ENCODE peak calls at places on chromosome 22, in six cellular contexts. One of them, this sample, is unnamed.

GRCh38 chr22:48695251-48695650 is 1132.4 kb downstream of the BRD1 start:
- DNase-seq in MM.1S: no peak
- DNase-seq in hepatocyte: no peak
- DNase-seq in PC-3: no peak
- DNase-seq in GM23338: no peak
- DNase-seq in GM23248: peak
- DNase-seq in this sample: no peak

GRCh38 chr22:29563652-29564460 is 10.3 kb upstream of the THOC5 start:
- DNase-seq in MM.1S: no peak
- DNase-seq in hepatocyte: no peak
- DNase-seq in PC-3: no peak
- DNase-seq in GM23338: no peak
- DNase-seq in GM23248: no peak
- DNase-seq in this sample: no peak

GRCh38 chr22:49081926-49082325 is 745.7 kb downstream of the BRD1 start:
- DNase-seq in MM.1S: no peak
- DNase-seq in hepatocyte: no peak
- DNase-seq in PC-3: no peak
- DNase-seq in GM23338: no peak
- DNase-seq in GM23248: no peak
- DNase-seq in this sample: no peak

GRCh38 chr22:40212126-40212525 is 34.4 kb downstream of the TNRC6B start:
- DNase-seq in MM.1S: no peak
- DNase-seq in hepatocyte: no peak
- DNase-seq in PC-3: no peak
- DNase-seq in GM23338: no peak
- DNase-seq in GM23248: peak
- DNase-seq in this sample: no peak

GRCh38 chr22:16845881-16846280 is 20.7 kb upstream of the XKR3 start:
- DNase-seq in MM.1S: no peak
- DNase-seq in hepatocyte: no peak
- DNase-seq in PC-3: no peak
- DNase-seq in GM23338: no peak
- DNase-seq in GM23248: no peak
- DNase-seq in this sample: no peak

GRCh38 chr22:34709641-34710040 is 356.3 kb upstream of the ISX start:
- DNase-seq in MM.1S: no peak
- DNase-seq in hepatocyte: no peak
- DNase-seq in PC-3: no peak
- DNase-seq in GM23338: no peak
- DNase-seq in GM23248: no peak
- DNase-seq in this sample: no peak

GRCh38 chr22:31447337-31447736 is 42.3 kb downstream of the EIF4ENIF1 start:
- DNase-seq in MM.1S: peak
- DNase-seq in hepatocyte: no peak
- DNase-seq in PC-3: no peak
- DNase-seq in GM23338: no peak
- DNase-seq in GM23248: peak
- DNase-seq in this sample: no peak

GRCh38 chr22:33188316-33188715 is 130.1 kb upstream of the SYN3 start:
- DNase-seq in MM.1S: no peak
- DNase-seq in hepatocyte: no peak
- DNase-seq in PC-3: no peak
- DNase-seq in GM23338: peak
- DNase-seq in GM23248: peak
- DNase-seq in this sample: no peak

GRCh38 chr22:18133452-18133851 is 16.5 kb upstream of the USP18 start:
- DNase-seq in MM.1S: no peak
- DNase-seq in hepatocyte: no peak
- DNase-seq in PC-3: no peak
- DNase-seq in GM23338: no peak
- DNase-seq in GM23248: no peak
- DNase-seq in this sample: no peak

GRCh38 chr22:41862530-41863266 is 29.8 kb downstream of the SREBF2 start:
- DNase-seq in MM.1S: no peak
- DNase-seq in hepatocyte: no peak
- DNase-seq in PC-3: no peak
- DNase-seq in GM23338: no peak
- DNase-seq in GM23248: peak
- DNase-seq in this sample: no peak

GRCh38 chr22:17370036-17370765 is 941 bp downstream of the CECR2 start:
- DNase-seq in MM.1S: no peak
- DNase-seq in hepatocyte: peak
- DNase-seq in PC-3: no peak
- DNase-seq in GM23338: peak
- DNase-seq in GM23248: no peak
- DNase-seq in this sample: no peak

GRCh38 chr22:19109198-19110063 is 12.8 kb downstream of the DGCR2 start:
- DNase-seq in MM.1S: peak
- DNase-seq in hepatocyte: peak
- DNase-seq in PC-3: no peak
- DNase-seq in GM23338: no peak
- DNase-seq in GM23248: peak
- DNase-seq in this sample: no peak

GRCh38 chr22:39526736-39527171 is 5.8 kb downstream of the RPS19BP1 start:
- DNase-seq in MM.1S: no peak
- DNase-seq in hepatocyte: no peak
- DNase-seq in PC-3: no peak
- DNase-seq in GM23338: no peak
- DNase-seq in GM23248: no peak
- DNase-seq in this sample: no peak

GRCh38 chr22:40070701-40071100 is 75.9 kb downstream of the FAM83F start:
- DNase-seq in MM.1S: no peak
- DNase-seq in hepatocyte: no peak
- DNase-seq in PC-3: no peak
- DNase-seq in GM23338: no peak
- DNase-seq in GM23248: peak
- DNase-seq in this sample: no peak

GRCh38 chr22:29302402-29302680 is 4.1 kb upstream of the GAS2L1 start:
- DNase-seq in MM.1S: no peak
- DNase-seq in hepatocyte: no peak
- DNase-seq in PC-3: no peak
- DNase-seq in GM23338: no peak
- DNase-seq in GM23248: no peak
- DNase-seq in this sample: no peak

DNA sequence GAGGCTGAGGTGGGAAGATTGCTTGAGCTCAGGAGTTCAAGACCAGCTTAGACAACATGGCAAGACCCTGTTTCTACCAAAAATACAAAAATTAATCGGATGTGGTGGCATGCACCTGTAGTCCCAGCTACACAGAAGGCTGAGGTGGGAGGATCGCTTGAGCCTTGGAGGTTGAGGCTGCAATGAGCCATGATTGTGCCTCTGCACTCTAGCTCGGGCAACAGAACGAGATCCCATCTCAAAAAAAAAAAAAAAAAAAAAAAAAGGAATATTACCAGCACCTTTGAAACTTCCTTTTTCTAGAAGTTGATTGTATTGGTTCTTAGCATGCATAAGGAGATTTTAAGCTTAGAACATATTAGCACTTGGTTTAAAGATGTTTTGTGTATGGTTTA is 11.4 kb downstream of the CRKL start:
- DNase-seq in MM.1S: no peak
- DNase-seq in hepatocyte: no peak
- DNase-seq in PC-3: no peak
- DNase-seq in GM23338: no peak
- DNase-seq in GM23248: no peak
- DNase-seq in this sample: no peak
- TF ChIP-seq EZH2phosphoT487 in MM.1S: no peak
- TF ChIP-seq EZH2phosphoT487 in hepatocyte: no peak
- TF ChIP-seq EZH2phosphoT487 in PC-3: no peak
- TF ChIP-seq EZH2phosphoT487 in GM23338: no peak
- TF ChIP-seq EZH2phosphoT487 in GM23248: no peak
- TF ChIP-seq EZH2phosphoT487 in this sample: no peak

DNA sequence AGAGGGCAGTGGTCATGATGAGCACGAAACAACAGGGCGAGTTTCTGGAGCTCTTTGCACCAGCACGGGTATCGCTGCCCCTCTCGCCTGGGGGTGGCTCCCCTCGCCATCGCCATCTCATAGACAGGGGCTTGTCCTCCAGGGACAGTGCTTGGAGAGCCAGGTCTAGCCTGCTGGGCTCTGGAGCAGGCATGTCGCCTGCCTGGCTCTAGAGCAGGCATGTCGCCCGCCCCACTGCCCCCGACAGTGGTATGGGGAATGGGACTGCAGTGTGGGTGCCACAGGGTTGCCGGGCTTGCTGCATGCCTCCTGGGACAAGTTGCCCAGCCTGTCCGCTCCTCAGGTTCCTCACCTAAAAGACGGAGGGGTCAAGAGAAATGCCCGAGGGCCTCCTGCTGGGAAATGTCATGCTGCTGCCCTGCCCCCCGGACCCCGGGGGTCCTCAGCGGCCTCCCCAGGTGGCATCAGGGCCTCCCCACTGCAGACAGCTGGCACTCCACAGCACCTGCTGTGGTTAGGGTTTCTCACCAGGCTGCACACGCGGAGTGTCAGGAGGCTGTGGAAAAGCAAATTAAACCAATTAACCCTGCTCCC is 403.0 kb downstream of the TBC1D22A start:
- DNase-seq in MM.1S: no peak
- DNase-seq in hepatocyte: no peak
- DNase-seq in PC-3: no peak
- DNase-seq in GM23338: no peak
- DNase-seq in GM23248: no peak
- DNase-seq in this sample: no peak
- H3K27ac ChIP-seq in MM.1S: no peak
- H3K27ac ChIP-seq in hepatocyte: no peak
- H3K27ac ChIP-seq in PC-3: no peak
- H3K27ac ChIP-seq in GM23338: no peak
- H3K27ac ChIP-seq in GM23248: no peak
- H3K27ac ChIP-seq in this sample: no peak

GRCh38 chr22:37549704-37550059 is 10.6 kb upstream of the CDC42EP1 start:
- DNase-seq in MM.1S: no peak
- DNase-seq in hepatocyte: peak
- DNase-seq in PC-3: no peak
- DNase-seq in GM23338: no peak
- DNase-seq in GM23248: peak
- DNase-seq in this sample: no peak

GRCh38 chr22:37555029-37555428 is 5.3 kb upstream of the CDC42EP1 start:
- DNase-seq in MM.1S: no peak
- DNase-seq in hepatocyte: no peak
- DNase-seq in PC-3: no peak
- DNase-seq in GM23338: no peak
- DNase-seq in GM23248: no peak
- DNase-seq in this sample: no peak

GRCh38 chr22:37551981-37552380 is 8.3 kb upstream of the CDC42EP1 start:
- DNase-seq in MM.1S: no peak
- DNase-seq in hepatocyte: no peak
- DNase-seq in PC-3: no peak
- DNase-seq in GM23338: no peak
- DNase-seq in GM23248: no peak
- DNase-seq in this sample: no peak

GRCh38 chr22:37553725-37554124 is 6.6 kb upstream of the CDC42EP1 start:
- DNase-seq in MM.1S: no peak
- DNase-seq in hepatocyte: no peak
- DNase-seq in PC-3: no peak
- DNase-seq in GM23338: no peak
- DNase-seq in GM23248: no peak
- DNase-seq in this sample: no peak

DNA sequence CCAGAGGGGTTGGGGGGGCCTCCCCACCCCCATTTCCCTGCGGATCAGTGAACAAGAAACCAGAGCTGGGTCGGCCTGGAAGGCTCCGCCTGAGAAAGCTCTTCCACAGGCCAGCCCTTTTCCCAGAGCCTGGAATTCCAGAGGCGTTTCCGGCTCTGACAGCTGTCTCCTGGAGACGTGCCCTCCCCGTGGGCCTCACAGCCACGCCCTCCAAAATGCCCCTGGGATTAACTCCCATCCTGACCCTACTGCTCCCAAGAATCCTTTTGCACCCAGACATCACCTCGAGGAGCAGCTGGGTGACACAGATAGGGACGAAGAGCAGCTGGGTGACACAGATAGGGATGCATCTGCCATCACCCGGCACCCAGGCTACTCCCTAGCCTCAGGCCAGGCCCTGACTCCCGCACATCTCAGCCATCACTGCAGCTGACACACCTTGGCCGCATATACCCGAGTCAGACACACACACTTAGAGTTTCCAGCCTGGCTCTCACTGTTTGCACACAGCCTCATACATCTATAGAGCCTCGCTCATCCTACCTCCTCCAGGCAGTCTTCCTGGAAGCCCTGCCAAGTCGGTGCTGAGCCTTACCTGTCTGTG is 7.6 kb upstream of the CDC42EP1 start:
- DNase-seq in MM.1S: no peak
- DNase-seq in hepatocyte: peak
- DNase-seq in PC-3: no peak
- DNase-seq in GM23338: peak
- DNase-seq in GM23248: peak
- DNase-seq in this sample: no peak
- TF ChIP-seq EZH2phosphoT487 in MM.1S: no peak
- TF ChIP-seq EZH2phosphoT487 in hepatocyte: no peak
- TF ChIP-seq EZH2phosphoT487 in PC-3: no peak
- TF ChIP-seq EZH2phosphoT487 in GM23338: no peak
- TF ChIP-seq EZH2phosphoT487 in GM23248: no peak
- TF ChIP-seq EZH2phosphoT487 in this sample: no peak

GRCh38 chr22:26485013-26485412 is 1.3 kb downstream of the SRRD start:
- DNase-seq in MM.1S: no peak
- DNase-seq in hepatocyte: no peak
- DNase-seq in PC-3: no peak
- DNase-seq in GM23338: no peak
- DNase-seq in GM23248: peak
- DNase-seq in this sample: no peak
- H3K27ac ChIP-seq in MM.1S: peak
- H3K27ac ChIP-seq in hepatocyte: peak
- H3K27ac ChIP-seq in PC-3: no peak
- H3K27ac ChIP-seq in GM23338: peak
- H3K27ac ChIP-seq in GM23248: peak
- H3K27ac ChIP-seq in this sample: no peak

DNA sequence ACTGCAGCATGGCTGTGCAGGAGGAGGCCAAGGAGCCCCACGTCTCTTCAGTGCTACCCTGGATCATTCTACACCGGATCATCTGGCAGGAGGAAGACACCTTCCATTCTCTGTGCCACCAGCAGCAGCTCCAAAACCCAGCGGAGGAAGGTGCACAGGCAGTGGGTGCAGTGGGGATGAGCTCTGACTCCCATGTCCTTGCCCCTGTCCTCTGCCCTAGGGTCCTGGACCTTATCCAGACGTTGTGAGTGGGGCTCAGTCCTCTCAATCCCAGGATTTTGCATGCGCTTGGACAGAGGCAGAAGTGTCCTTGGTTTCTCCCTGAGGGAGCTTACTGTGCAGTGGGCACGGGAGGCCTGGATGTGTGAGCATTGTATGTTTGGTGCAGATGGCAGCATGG is 61.3 kb downstream of the CABIN1 start:
- DNase-seq in MM.1S: no peak
- DNase-seq in hepatocyte: no peak
- DNase-seq in PC-3: no peak
- DNase-seq in GM23338: no peak
- DNase-seq in GM23248: no peak
- DNase-seq in this sample: no peak
- TF ChIP-seq EZH2phosphoT487 in MM.1S: no peak
- TF ChIP-seq EZH2phosphoT487 in hepatocyte: no peak
- TF ChIP-seq EZH2phosphoT487 in PC-3: no peak
- TF ChIP-seq EZH2phosphoT487 in GM23338: no peak
- TF ChIP-seq EZH2phosphoT487 in GM23248: no peak
- TF ChIP-seq EZH2phosphoT487 in this sample: no peak

This sample was measured in HCT116.